ENCODE peak calls at places on chromosomes 6 and 20, in eight cellular contexts. One of them, this sample, is unnamed. For H3K27me3, the result is how much of the 10 kb centered on the place peaks cover.

GRCh38 chr20:34377072-34377847 is 14.2 kb downstream of the ITCH start:
- DNase-seq in Karpas-422: no peak
- DNase-seq in naive thymus-derived CD4-positive, alpha-beta T cell: no peak
- DNase-seq in transverse colon: no peak
- DNase-seq in ovary: no peak
- DNase-seq in colonic mucosa: no peak
- DNase-seq in fibroblast of lung: no peak
- DNase-seq in psoas muscle: no peak
- DNase-seq in this sample: no peak

GRCh38 chr6:35484921-35485392 is 11.9 kb downstream of the TEAD3 start:
- DNase-seq in Karpas-422: no peak
- DNase-seq in naive thymus-derived CD4-positive, alpha-beta T cell: no peak
- DNase-seq in transverse colon: no peak
- DNase-seq in ovary: no peak
- DNase-seq in colonic mucosa: no peak
- DNase-seq in fibroblast of lung: no peak
- DNase-seq in psoas muscle: peak
- DNase-seq in this sample: no peak

GRCh38 chr20:62941792-62942191 is 3.8 kb downstream of the GID8 start:
- DNase-seq in Karpas-422: no peak
- DNase-seq in naive thymus-derived CD4-positive, alpha-beta T cell: no peak
- DNase-seq in transverse colon: no peak
- DNase-seq in ovary: no peak
- DNase-seq in colonic mucosa: no peak
- DNase-seq in fibroblast of lung: no peak
- DNase-seq in psoas muscle: no peak
- DNase-seq in this sample: no peak

GRCh38 chr6:109121411-109121810 is 26.1 kb downstream of the CEP57L1 start:
- DNase-seq in Karpas-422: no peak
- DNase-seq in naive thymus-derived CD4-positive, alpha-beta T cell: no peak
- DNase-seq in transverse colon: no peak
- DNase-seq in ovary: no peak
- DNase-seq in colonic mucosa: no peak
- DNase-seq in fibroblast of lung: peak
- DNase-seq in psoas muscle: no peak
- DNase-seq in this sample: no peak

GRCh38 chr6:12717356-12717755 is 789 bp downstream of the PHACTR1 start:
- DNase-seq in Karpas-422: no peak
- DNase-seq in naive thymus-derived CD4-positive, alpha-beta T cell: no peak
- DNase-seq in transverse colon: no peak
- DNase-seq in ovary: no peak
- DNase-seq in colonic mucosa: no peak
- DNase-seq in fibroblast of lung: no peak
- DNase-seq in psoas muscle: no peak
- DNase-seq in this sample: no peak

GRCh38 chr6:167745660-167746376 is 80.9 kb upstream of the AFDN start:
- DNase-seq in Karpas-422: no peak
- DNase-seq in naive thymus-derived CD4-positive, alpha-beta T cell: no peak
- DNase-seq in transverse colon: no peak
- DNase-seq in ovary: no peak
- DNase-seq in colonic mucosa: no peak
- DNase-seq in fibroblast of lung: no peak
- DNase-seq in psoas muscle: peak
- DNase-seq in this sample: no peak

GRCh38 chr20:19986419-19986818 is 30.7 kb upstream of the NAA20 start:
- DNase-seq in Karpas-422: no peak
- DNase-seq in naive thymus-derived CD4-positive, alpha-beta T cell: no peak
- DNase-seq in transverse colon: no peak
- DNase-seq in ovary: peak
- DNase-seq in colonic mucosa: no peak
- DNase-seq in fibroblast of lung: peak
- DNase-seq in psoas muscle: no peak
- DNase-seq in this sample: no peak

GRCh38 chr6:110355727-110356126 is 2.4 kb downstream of the METTL24 start:
- DNase-seq in Karpas-422: no peak
- DNase-seq in naive thymus-derived CD4-positive, alpha-beta T cell: no peak
- DNase-seq in transverse colon: no peak
- DNase-seq in ovary: no peak
- DNase-seq in colonic mucosa: no peak
- DNase-seq in fibroblast of lung: no peak
- DNase-seq in psoas muscle: no peak
- DNase-seq in this sample: no peak

GRCh38 chr20:25281541-25281991 is 33.7 kb downstream of the PYGB start:
- DNase-seq in Karpas-422: peak
- DNase-seq in naive thymus-derived CD4-positive, alpha-beta T cell: no peak
- DNase-seq in transverse colon: peak
- DNase-seq in ovary: peak
- DNase-seq in colonic mucosa: no peak
- DNase-seq in fibroblast of lung: no peak
- DNase-seq in psoas muscle: peak
- DNase-seq in this sample: no peak

GRCh38 chr6:35300848-35301247 is 3.2 kb downstream of the DEF6 start:
- DNase-seq in Karpas-422: no peak
- DNase-seq in naive thymus-derived CD4-positive, alpha-beta T cell: peak
- DNase-seq in transverse colon: no peak
- DNase-seq in ovary: no peak
- DNase-seq in colonic mucosa: no peak
- DNase-seq in fibroblast of lung: no peak
- DNase-seq in psoas muscle: no peak
- DNase-seq in this sample: no peak

GRCh38 chr6:110319843-110320242 is 38.3 kb downstream of the METTL24 start:
- DNase-seq in Karpas-422: no peak
- DNase-seq in naive thymus-derived CD4-positive, alpha-beta T cell: no peak
- DNase-seq in transverse colon: no peak
- DNase-seq in ovary: no peak
- DNase-seq in colonic mucosa: no peak
- DNase-seq in fibroblast of lung: no peak
- DNase-seq in psoas muscle: no peak
- DNase-seq in this sample: no peak

GRCh38 chr20:58389324-58389967 is 417 bp downstream of the VAPB start:
- DNase-seq in Karpas-422: peak
- DNase-seq in naive thymus-derived CD4-positive, alpha-beta T cell: no peak
- DNase-seq in transverse colon: peak
- DNase-seq in ovary: no peak
- DNase-seq in colonic mucosa: peak
- DNase-seq in fibroblast of lung: peak
- DNase-seq in psoas muscle: no peak
- DNase-seq in this sample: no peak

GRCh38 chr6:56349196-56349595 is 101.8 kb upstream of the COL21A1 start:
- DNase-seq in Karpas-422: no peak
- DNase-seq in naive thymus-derived CD4-positive, alpha-beta T cell: no peak
- DNase-seq in transverse colon: no peak
- DNase-seq in ovary: no peak
- DNase-seq in colonic mucosa: no peak
- DNase-seq in fibroblast of lung: peak
- DNase-seq in psoas muscle: no peak
- DNase-seq in this sample: no peak
- H3K27ac ChIP-seq in Karpas-422: no peak
- H3K27ac ChIP-seq in naive thymus-derived CD4-positive, alpha-beta T cell: no peak
- H3K27ac ChIP-seq in transverse colon: no peak
- H3K27ac ChIP-seq in ovary: no peak
- H3K27ac ChIP-seq in colonic mucosa: no peak
- H3K27ac ChIP-seq in fibroblast of lung: no peak
- H3K27ac ChIP-seq in psoas muscle: no peak
- H3K27ac ChIP-seq in this sample: no peak

DNA sequence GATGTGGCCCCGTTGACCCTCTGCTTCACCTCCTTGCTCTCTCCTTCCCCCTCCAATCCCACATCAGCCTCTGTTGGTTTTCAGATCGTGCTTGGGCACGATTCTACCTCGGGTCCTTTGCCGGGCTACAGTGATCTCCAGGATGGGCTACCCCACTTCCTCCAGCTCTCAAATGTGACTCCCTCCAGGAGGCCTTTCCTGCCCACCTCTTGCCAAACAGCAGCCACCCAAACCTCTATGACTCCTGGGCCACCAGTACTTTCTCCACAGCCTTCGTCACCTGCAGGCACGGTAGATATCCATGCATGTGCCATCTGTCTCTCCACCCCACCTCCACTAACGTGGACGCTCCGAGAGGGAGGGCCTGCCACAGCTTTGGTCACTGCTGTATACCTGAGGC is 55.9 kb upstream of the NXT1 start:
- DNase-seq in Karpas-422: no peak
- DNase-seq in naive thymus-derived CD4-positive, alpha-beta T cell: no peak
- DNase-seq in transverse colon: no peak
- DNase-seq in ovary: no peak
- DNase-seq in colonic mucosa: no peak
- DNase-seq in fibroblast of lung: no peak
- DNase-seq in psoas muscle: no peak
- DNase-seq in this sample: no peak
- H3K27me3 ChIP-seq in Karpas-422: under half
- H3K27me3 ChIP-seq in naive thymus-derived CD4-positive, alpha-beta T cell: under half
- H3K27me3 ChIP-seq in transverse colon: under half
- H3K27me3 ChIP-seq in ovary: under half
- H3K27me3 ChIP-seq in colonic mucosa: under half
- H3K27me3 ChIP-seq in fibroblast of lung: under half
- H3K27me3 ChIP-seq in psoas muscle: under half
- H3K27me3 ChIP-seq in this sample: under half

GRCh38 chr20:21398505-21399057 is 1.3 kb upstream of the NKX2-4 start:
- DNase-seq in Karpas-422: no peak
- DNase-seq in naive thymus-derived CD4-positive, alpha-beta T cell: no peak
- DNase-seq in transverse colon: no peak
- DNase-seq in ovary: no peak
- DNase-seq in colonic mucosa: no peak
- DNase-seq in fibroblast of lung: no peak
- DNase-seq in psoas muscle: no peak
- DNase-seq in this sample: no peak

GRCh38 chr20:21398109-21398480 is 769 bp upstream of the NKX2-4 start:
- DNase-seq in Karpas-422: no peak
- DNase-seq in naive thymus-derived CD4-positive, alpha-beta T cell: no peak
- DNase-seq in transverse colon: no peak
- DNase-seq in ovary: no peak
- DNase-seq in colonic mucosa: no peak
- DNase-seq in fibroblast of lung: no peak
- DNase-seq in psoas muscle: no peak
- DNase-seq in this sample: no peak

GRCh38 chr20:21396045-21396893 is 1.1 kb downstream of the NKX2-4 start:
- DNase-seq in Karpas-422: no peak
- DNase-seq in naive thymus-derived CD4-positive, alpha-beta T cell: peak
- DNase-seq in transverse colon: no peak
- DNase-seq in ovary: no peak
- DNase-seq in colonic mucosa: no peak
- DNase-seq in fibroblast of lung: no peak
- DNase-seq in psoas muscle: no peak
- DNase-seq in this sample: no peak

GRCh38 chr20:21396921-21397340 is 395 bp downstream of the NKX2-4 start:
- DNase-seq in Karpas-422: no peak
- DNase-seq in naive thymus-derived CD4-positive, alpha-beta T cell: peak
- DNase-seq in transverse colon: no peak
- DNase-seq in ovary: no peak
- DNase-seq in colonic mucosa: no peak
- DNase-seq in fibroblast of lung: no peak
- DNase-seq in psoas muscle: no peak
- DNase-seq in this sample: no peak

GRCh38 chr20:21397341-21398108 is at the start of gene NKX2-4:
- DNase-seq in Karpas-422: no peak
- DNase-seq in naive thymus-derived CD4-positive, alpha-beta T cell: no peak
- DNase-seq in transverse colon: no peak
- DNase-seq in ovary: no peak
- DNase-seq in colonic mucosa: no peak
- DNase-seq in fibroblast of lung: no peak
- DNase-seq in psoas muscle: no peak
- DNase-seq in this sample: no peak
- H3K4me3 ChIP-seq in Karpas-422: no peak
- H3K4me3 ChIP-seq in naive thymus-derived CD4-positive, alpha-beta T cell: no peak
- H3K4me3 ChIP-seq in transverse colon: peak
- H3K4me3 ChIP-seq in ovary: no peak
- H3K4me3 ChIP-seq in colonic mucosa: peak
- H3K4me3 ChIP-seq in fibroblast of lung: no peak
- H3K4me3 ChIP-seq in psoas muscle: peak
- H3K4me3 ChIP-seq in this sample: peak

GRCh38 chr6:44258325-44258863 is 1.1 kb upstream of the SLC35B2 start:
- DNase-seq in Karpas-422: peak
- DNase-seq in naive thymus-derived CD4-positive, alpha-beta T cell: no peak
- DNase-seq in transverse colon: no peak
- DNase-seq in ovary: no peak
- DNase-seq in colonic mucosa: no peak
- DNase-seq in fibroblast of lung: no peak
- DNase-seq in psoas muscle: no peak
- DNase-seq in this sample: no peak
- H3K27ac ChIP-seq in Karpas-422: peak
- H3K27ac ChIP-seq in naive thymus-derived CD4-positive, alpha-beta T cell: peak
- H3K27ac ChIP-seq in transverse colon: no peak
- H3K27ac ChIP-seq in ovary: no peak
- H3K27ac ChIP-seq in colonic mucosa: no peak
- H3K27ac ChIP-seq in fibroblast of lung: no peak
- H3K27ac ChIP-seq in psoas muscle: peak
- H3K27ac ChIP-seq in this sample: no peak